ENCODE peak calls at places on chromosomes 6 and 20, in four cellular contexts. C, K, O and D are unnamed samples.

GRCh38 chr6:2429460-2429859 is 184.1 kb upstream of the GMDS start:
- DNase-seq in K (no peak), C (no peak), O (peak; percentile 11), D (peak; percentile 34)

GRCh38 chr6:52995913-52996685 is 1.0 kb upstream of the GSTA4 start:
- DNase-seq in K (no peak), C (no peak), O (peak; percentile 90), D (peak; percentile 87)

GRCh38 chr20:60326821-60327220 is 368.6 kb downstream of the CDH26 start:
- DNase-seq in O (no peak), K (no peak), C (no peak), D (no peak)

GRCh38 chr20:22532598-22532997 is 51.8 kb downstream of the FOXA2 start:
- DNase-seq in K (no peak), C (no peak), O (no peak), D (no peak)

GRCh38 chr6:108294297-108294786 is 512 bp upstream of the AFG1L start:
- DNase-seq in C (no peak), O (no peak), K (no peak), D (no peak)

GRCh38 chr20:17023811-17024210 is 203.0 kb upstream of the PCSK2 start:
- DNase-seq in C (peak; percentile 13), K (no peak), O (no peak), D (peak; percentile 20)

GRCh38 chr20:34311118-34312023 is 8.2 kb upstream of the AHCY start:
- DNase-seq in K (no peak), C (no peak), O (no peak), D (no peak)

GRCh38 chr6:106502534-106502933 is 126.8 kb downstream of the RTN4IP1 start:
- DNase-seq in K (no peak), O (no peak), C (no peak), D (no peak)

GRCh38 chr6:156250593-156250992 is 526.6 kb upstream of the ARID1B start:
- DNase-seq in K (no peak), C (no peak), O (no peak), D (no peak)

GRCh38 chr6:119145111-119145510 is 66.6 kb upstream of the FAM184A start:
- DNase-seq in C (no peak), K (no peak), O (no peak), D (no peak)